ENCODE peak calls at places on chromosome 21, in six cellular contexts. G is IMR-90, M is neuronal stem cell, P is H9, W is H1, N is trophoblast cell. Q is an unnamed sample.

GRCh38 chr21:32562426-32562825 is 22.9 kb downstream of the TCP10L start:
- DNase-seq in G (peak), M (peak), P (peak), W (no peak), N (no peak), Q (peak)

GRCh38 chr21:44508711-44509445 is 31.1 kb downstream of the KRTAP10-1 start:
- DNase-seq in G (no peak), M (no peak), P (no peak), W (no peak), N (no peak), Q (no peak)

GRCh38 chr21:16195476-16195875 is 465.7 kb downstream of the USP25 start:
- DNase-seq in G (peak), M (no peak), P (no peak), W (no peak), N (no peak), Q (peak)

GRCh38 chr21:16587141-16587570 is 857.4 kb downstream of the USP25 start:
- DNase-seq in G (peak), M (no peak), P (peak), W (no peak), N (peak), Q (no peak)

GRCh38 chr21:25465263-25465662 is 142.0 kb downstream of the MRPL39 start:
- DNase-seq in G (no peak), M (no peak), P (no peak), W (no peak), N (no peak), Q (no peak)

GRCh38 chr21:44616591-44616926 is 4.7 kb downstream of the KRTAP10-8 start:
- DNase-seq in G (no peak), M (no peak), P (no peak), W (no peak), N (no peak), Q (no peak)

GRCh38 chr21:44521301-44521927 is 18.6 kb downstream of the KRTAP10-1 start:
- DNase-seq in G (no peak), M (no peak), P (no peak), W (no peak), N (no peak), Q (no peak)

GRCh38 chr21:43352568-43353281 is 74.2 kb downstream of the SIK1 start:
- DNase-seq in G (no peak), M (no peak), P (no peak), W (no peak), N (peak), Q (no peak)

GRCh38 chr21:28256420-28256831 is 736.3 kb downstream of the LTN1 start:
- DNase-seq in G (peak), M (no peak), P (no peak), W (no peak), N (no peak), Q (peak)

GRCh38 chr21:32578107-32578691 is 7.1 kb downstream of the TCP10L start:
- DNase-seq in G (peak), M (no peak), P (peak), W (peak), N (no peak), Q (no peak)

GRCh38 chr21:27528697-27529096 is 561.8 kb upstream of the ADAMTS5 start:
- DNase-seq in G (peak), M (no peak), P (no peak), W (no peak), N (peak), Q (no peak)

GRCh38 chr21:28111151-28111619 is 881.5 kb downstream of the LTN1 start:
- DNase-seq in G (peak), M (no peak), P (no peak), W (no peak), N (no peak), Q (peak)

GRCh38 chr21:29647353-29647781 is 292.4 kb downstream of the GRIK1 start:
- DNase-seq in G (peak), M (no peak), P (no peak), W (no peak), N (no peak), Q (peak)

GRCh38 chr21:43280949-43281633 is 112.3 kb downstream of the CRYAA start:
- DNase-seq in G (no peak), M (no peak), P (no peak), W (no peak), N (no peak), Q (no peak)

GRCh38 chr21:38649120-38649519 is 150.8 kb upstream of the ERG start:
- DNase-seq in G (no peak), M (no peak), P (no peak), W (no peak), N (no peak), Q (no peak)

GRCh38 chr21:31117046-31117916 is 79.0 kb upstream of the KRTAP19-8 start:
- DNase-seq in G (peak), M (no peak), P (no peak), W (no peak), N (peak), Q (peak)

GRCh38 chr21:38136201-38136600 is 120.6 kb upstream of the KCNJ15 start:
- DNase-seq in G (peak), M (no peak), P (no peak), W (no peak), N (no peak), Q (no peak)

GRCh38 chr21:31142600-31142999 is 104.3 kb upstream of the KRTAP19-8 start:
- DNase-seq in G (no peak), M (no peak), P (no peak), W (no peak), N (no peak), Q (no peak)

GRCh38 chr21:25752389-25752788 is 17.6 kb downstream of the GABPA start:
- DNase-seq in G (no peak), M (no peak), P (no peak), W (no peak), N (no peak), Q (no peak)

GRCh38 chr21:25369524-25370300 is 237.6 kb downstream of the MRPL39 start:
- DNase-seq in G (peak), M (no peak), P (no peak), W (no peak), N (no peak), Q (no peak)

DNA sequence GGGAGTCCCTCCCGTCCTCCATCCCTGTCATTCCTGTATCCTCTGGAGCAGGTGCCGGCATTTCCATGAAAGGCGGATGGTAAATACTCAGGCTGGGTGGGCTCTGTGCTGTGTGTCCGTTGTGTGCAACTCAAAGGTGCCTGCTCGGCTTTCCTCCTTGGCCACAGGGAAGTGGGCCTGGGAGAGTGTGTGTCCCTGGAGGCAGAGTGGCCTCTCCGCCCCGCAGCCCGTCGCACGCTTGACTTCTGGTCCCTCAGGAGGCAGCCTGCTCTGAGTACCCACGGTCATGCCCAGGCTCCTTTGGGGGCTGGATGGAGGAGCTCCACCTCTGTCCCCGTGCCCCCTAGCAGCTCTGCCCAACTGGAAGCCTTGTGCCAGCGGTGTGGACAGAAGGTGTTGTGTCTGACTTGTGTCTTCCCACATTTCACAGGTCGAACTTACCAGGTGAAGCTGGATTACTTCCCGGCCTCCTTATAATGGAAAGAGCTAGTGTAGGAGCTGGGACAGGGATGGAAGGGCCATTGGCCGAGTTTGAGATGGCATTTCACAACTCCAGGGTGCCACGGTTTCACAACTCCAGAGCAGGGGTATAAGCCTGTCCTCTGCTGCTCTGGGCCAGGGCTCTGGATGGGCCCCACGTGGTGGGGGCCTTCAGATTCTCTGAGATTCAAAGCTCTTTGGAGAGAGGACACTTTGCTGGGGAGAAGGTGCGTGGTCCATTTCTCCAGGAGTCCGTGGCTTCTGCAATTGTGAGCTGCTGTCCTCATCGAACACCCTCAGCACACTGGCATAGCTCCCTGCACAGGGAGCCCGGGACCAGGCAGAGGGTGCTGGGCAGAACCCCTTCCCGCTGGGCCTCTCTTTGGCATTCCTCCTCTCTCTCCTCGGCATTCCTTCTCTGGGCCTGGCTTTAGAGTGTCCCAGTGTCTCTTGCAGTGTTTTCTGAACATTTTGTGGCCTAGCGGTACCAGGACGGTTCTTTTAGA is 152.7 kb upstream of the COL6A1 start:
- DNase-seq in G (no peak), M (no peak), P (peak), W (no peak), N (no peak), Q (no peak)
- H2AFZ ChIP-seq in G (peak), M (no peak), P (no peak), W (no peak), N (no peak), Q (no peak)

GRCh38 chr21:42032968-42033367 is 22.8 kb upstream of the ZBTB21 start:
- DNase-seq in G (no peak), M (no peak), P (no peak), W (no peak), N (no peak), Q (no peak)
- H3K4me2 ChIP-seq in G (no peak), M (no peak), P (no peak), W (no peak), N (no peak), Q (no peak)

GRCh38 chr21:17613242-17613676 is 558 bp upstream of the BTG3 start:
- DNase-seq in G (no peak), M (peak), P (no peak), W (no peak), N (peak), Q (peak)
- H4K8ac ChIP-seq in G (peak), M (peak), P (no peak), W (peak), N (peak), Q (peak)

DNA sequence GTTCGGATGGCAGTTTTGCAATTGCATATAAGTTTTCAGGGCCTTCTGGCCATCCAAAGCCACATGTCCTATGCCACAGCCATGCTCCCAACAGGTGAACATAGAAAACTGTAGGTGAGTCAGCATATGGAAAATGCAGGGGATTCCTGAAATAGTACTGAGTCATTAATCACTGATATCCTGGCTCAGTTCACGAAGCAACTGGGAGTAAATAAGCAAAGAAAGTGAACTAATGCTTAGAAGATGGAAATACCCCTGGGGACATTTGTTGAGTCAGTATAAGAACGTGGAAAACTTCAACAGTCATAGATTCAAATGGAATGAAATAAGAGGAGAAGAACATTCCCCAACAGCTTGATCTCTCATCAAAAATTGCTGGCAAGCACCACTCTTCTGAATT is 148.9 kb upstream of the RUNX1 start:
- DNase-seq in G (peak), M (no peak), P (no peak), W (no peak), N (peak), Q (peak)
- H2AFZ ChIP-seq in G (no peak), M (no peak), P (no peak), W (no peak), N (no peak), Q (no peak)

DNA sequence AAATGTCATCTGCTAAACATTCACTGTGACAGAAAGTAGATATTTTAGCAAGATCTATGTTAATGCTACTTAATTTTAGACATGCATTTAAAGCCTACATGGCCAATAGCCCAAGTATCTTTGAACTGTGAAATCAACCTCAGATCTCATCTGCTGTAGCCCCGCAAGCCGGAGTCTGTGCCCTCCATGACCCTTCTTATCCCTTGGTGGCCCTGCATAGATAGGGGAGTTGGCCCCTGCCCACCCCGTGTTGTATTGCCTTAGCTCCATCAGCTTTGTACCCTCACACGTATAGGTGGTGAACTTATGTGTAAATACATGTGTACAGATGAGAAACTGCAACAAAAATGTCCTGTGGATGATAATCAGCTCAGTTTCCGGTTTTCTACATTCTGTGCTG is 18.5 kb downstream of the ATP5PO start:
- DNase-seq in G (no peak), M (no peak), P (no peak), W (no peak), N (no peak), Q (no peak)
- H3K4me2 ChIP-seq in G (no peak), M (no peak), P (no peak), W (no peak), N (no peak), Q (no peak)

Q was measured in mesenchymal stem cell.